ENCODE peak calls at places on chromosomes 4 and X, in five cellular contexts. K is body of pancreas, D is epithelial cell of proximal tubule, P is Calu3, O is HCT116. F is an unnamed sample.

GRCh38 chr4:145825255-145825654 is 113.4 kb downstream of the ZNF827 start:
- DNase-seq in K (no peak), D (no peak), O (no peak), P (no peak), F (no peak)

GRCh38 chr4:145694929-145695328 is 15.0 kb downstream of the C4orf51 start:
- DNase-seq in D (no peak), P (no peak), O (no peak), K (no peak), F (no peak)

GRCh38 chr4:80362578-80363181 is 27.1 kb downstream of the CFAP299 start:
- DNase-seq in D (no peak), P (peak; percentile 59), K (no peak), O (peak; percentile 4), F (no peak)

GRCh38 chrX:23799469-23800065 is 16.6 kb downstream of the SAT1 start:
- DNase-seq in K (no peak), P (no peak), D (no peak), O (no peak), F (no peak)

GRCh38 chr4:77015390-77015789 is 60.4 kb downstream of the CCNI start:
- DNase-seq in O (no peak), D (no peak), K (no peak), P (no peak), F (no peak)

GRCh38 chrX:71652405-71652804 is 14.9 kb upstream of the LOC101059915 start:
- DNase-seq in K (peak; percentile 31), D (no peak), O (peak; percentile 23), P (peak; percentile 51), F (no peak)

GRCh38 chrX:50988649-50989048 is 78.1 kb downstream of the BMP15 start:
- DNase-seq in P (peak; percentile 29), K (peak; percentile 13), D (no peak), O (no peak), F (no peak)

GRCh38 chrX:133674726-133675470 is 259.6 kb upstream of the GPC4 start:
- DNase-seq in O (no peak), K (peak; percentile 22), P (peak; percentile 74), D (peak; percentile 73), F (no peak)

GRCh38 chr4:7650606-7651400 is 216.1 kb upstream of the PSAPL1 start:
- DNase-seq in D (no peak), P (no peak), K (no peak), O (peak; percentile 16), F (no peak)

GRCh38 chrX:21606037-21606436 is 52.1 kb downstream of the KLHL34 start:
- DNase-seq in O (no peak), D (no peak), P (no peak), K (no peak), F (no peak)

GRCh38 chr4:188266386-188266785 is 127.1 kb downstream of the TRIML1 start:
- DNase-seq in K (no peak), P (no peak), O (no peak), D (no peak), F (peak; percentile 34)

GRCh38 chr4:103306870-103307345 is 108.8 kb upstream of the CENPE start:
- DNase-seq in P (peak; percentile 55), O (no peak), D (no peak), K (peak; percentile 21), F (no peak)

GRCh38 chrX:1419545-1420355 is 27.8 kb upstream of the SLC25A6 start:
- DNase-seq in O (no peak), D (no peak), P (no peak), K (peak; percentile 10), F (no peak)

GRCh38 chrX:53190363-53190960 is 34.5 kb downstream of the KDM5C start:
- DNase-seq in K (no peak), D (no peak), O (no peak), P (peak; percentile 7), F (no peak)

GRCh38 chrX:3526084-3526483 is 179.6 kb upstream of the MXRA5 start:
- DNase-seq in D (no peak), P (no peak), O (no peak), K (no peak), F (no peak)

GRCh38 chrX:12702509-12703091 is 88.6 kb upstream of the PRPS2 start:
- DNase-seq in D (no peak), P (peak; percentile 56), O (peak; percentile 3), K (peak; percentile 37), F (no peak)

GRCh38 chr4:70754990-70755688 is 33.4 kb downstream of the RUFY3 start:
- DNase-seq in O (no peak), P (no peak), K (no peak), D (no peak), F (no peak)

GRCh38 chr4:178293601-178294000 is 851.4 kb upstream of the AGA start:
- DNase-seq in O (no peak), D (no peak), K (no peak), P (no peak), F (no peak)

GRCh38 chr4:83217721-83218522 is 66.7 kb downstream of the COQ2 start:
- DNase-seq in P (peak; percentile 6), K (no peak), O (no peak), D (no peak), F (peak; percentile 42)

GRCh38 chr4:126961661-126962060 is 671.1 kb upstream of the INTU start:
- DNase-seq in D (no peak), P (no peak), K (no peak), O (no peak), F (no peak)

GRCh38 chrX:95893632-95894031 is 791.0 kb upstream of the DIAPH2 start:
- DNase-seq in K (no peak), P (no peak), D (no peak), O (no peak), F (no peak)

GRCh38 chrX:136397001-136397400 is 90.7 kb upstream of the BRS3 start:
- DNase-seq in K (no peak), P (peak; percentile 6), O (no peak), D (no peak), F (no peak)

DNA sequence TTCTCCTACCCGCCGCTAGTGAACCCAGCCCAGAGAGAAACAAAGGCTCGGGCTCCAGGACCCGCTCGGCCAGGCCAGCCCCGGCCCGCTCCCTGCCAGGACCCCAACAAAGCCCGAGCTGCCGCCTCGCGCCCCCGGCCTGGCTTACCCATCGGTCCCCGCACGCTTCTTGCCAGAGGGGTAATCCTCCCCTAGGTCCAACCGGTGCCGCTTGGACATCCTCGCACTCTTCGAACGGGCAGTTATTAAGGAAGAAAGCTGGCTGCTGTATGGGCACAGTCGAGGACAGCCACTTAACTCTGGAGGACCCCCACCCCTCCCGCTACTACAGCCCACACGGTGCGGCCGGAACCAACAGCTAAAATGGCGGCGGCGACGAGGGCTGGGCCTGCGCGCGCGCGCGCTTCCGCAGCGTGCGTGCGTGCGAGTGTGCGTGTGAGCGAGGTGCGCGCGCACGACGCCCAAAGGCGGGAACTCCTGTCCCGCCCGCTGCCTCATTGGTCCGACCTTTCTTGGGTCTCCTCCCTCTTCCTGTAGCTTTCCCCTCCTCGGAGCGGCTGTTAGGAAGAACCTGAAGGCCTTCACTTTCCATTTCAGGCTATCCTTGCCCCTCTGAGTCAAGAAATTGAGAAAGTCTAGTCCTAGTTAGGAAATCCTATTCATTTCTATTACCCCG is at the start of gene DHX15:
- DNase-seq in D (peak; percentile 69), P (peak; percentile 89), O (peak; percentile 95), K (peak; percentile 96), F (peak; percentile 98)
- TF ChIP-seq CTCF in D (peak; percentile 12), P (no peak), O (no peak), K (no peak), F (no peak)

GRCh38 chr4:96035727-96036126 is 195.8 kb downstream of the PDHA2 start:
- DNase-seq in K (no peak), O (peak; percentile 32), D (no peak), P (peak; percentile 2), F (no peak)
- TF ChIP-seq CTCF in K (no peak), O (no peak), D (peak; percentile 67), P (no peak), F (peak; percentile 43)

GRCh38 chrX:43654431-43655150 is 1.5 kb upstream of the MAOA start:
- DNase-seq in P (peak; percentile 92), O (peak; percentile 74), K (peak; percentile 93), D (peak; percentile 46), F (peak; percentile 97)
- TF ChIP-seq CTCF in P (no peak), O (no peak), K (peak; percentile 20), D (peak; percentile 28), F (peak; percentile 49)

GRCh38 chr4:128565565-128566186 is 243.8 kb upstream of the JADE1 start:
- DNase-seq in K (peak; percentile 78), O (peak; percentile 46), P (peak; percentile 75), D (no peak), F (no peak)
- TF ChIP-seq CTCF in K (peak; percentile 69), O (peak; percentile 79), P (peak; percentile 49), D (peak; percentile 77), F (peak; percentile 53)

DNA sequence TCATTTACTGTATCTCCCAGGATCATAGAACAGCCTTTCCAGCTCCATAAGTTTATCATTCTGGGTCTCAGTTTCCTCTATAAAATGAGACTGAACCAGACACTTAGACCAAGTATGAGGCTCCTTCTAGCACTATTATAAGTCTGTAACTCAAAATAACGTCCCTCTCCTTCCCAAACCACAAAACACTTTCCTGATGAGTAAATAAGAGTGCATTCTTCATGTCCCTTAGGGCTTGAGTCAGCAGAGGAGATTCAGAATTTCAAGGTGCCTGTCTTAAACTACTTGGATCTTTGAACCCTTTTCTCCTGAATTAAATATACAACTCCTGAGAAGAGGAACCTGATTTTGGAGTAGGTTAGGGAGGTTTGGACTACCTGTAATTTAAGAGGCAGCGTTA is 62.6 kb downstream of the GLRA2 start:
- DNase-seq in D (no peak), O (no peak), P (no peak), K (no peak), F (no peak)
- TF ChIP-seq CTCF in D (no peak), O (no peak), P (no peak), K (no peak), F (no peak)

GRCh38 chr4:3402409-3403103 is 39.2 kb upstream of the HGFAC start:
- DNase-seq in D (no peak), K (no peak), O (no peak), P (no peak), F (no peak)
- TF ChIP-seq CTCF in D (no peak), K (no peak), O (no peak), P (no peak), F (no peak)

GRCh38 chr4:174598800-174599199 is 76.5 kb upstream of the HPGD start:
- DNase-seq in K (no peak), P (no peak), O (no peak), D (no peak), F (no peak)
- TF ChIP-seq CTCF in K (no peak), P (no peak), O (no peak), D (no peak), F (no peak)

F was measured in osteocyte.